ENCODE peak calls at places on chromosomes 2 and 18, in eight cellular contexts. One of them, this sample, is unnamed.

GRCh38 chr2:146363731-146364130 is 1481.1 kb upstream of the ACVR2A start:
- DNase-seq in left ventricle myocardium inferior: no peak
- DNase-seq in T-helper 9 cell: no peak
- DNase-seq in neural crest cell: no peak
- DNase-seq in non-pigmented ciliary epithelial cell: no peak
- DNase-seq in cardiac fibroblast: no peak
- DNase-seq in HCEC 1CT: peak; percentile 29
- DNase-seq in GM13976: no peak
- DNase-seq in this sample: no peak

GRCh38 chr2:28355521-28356094 is 37.0 kb upstream of the FOSL2 start:
- DNase-seq in HCEC 1CT: no peak
- DNase-seq in neural crest cell: no peak
- DNase-seq in T-helper 9 cell: no peak
- DNase-seq in GM13976: no peak
- DNase-seq in left ventricle myocardium inferior: peak; percentile 77
- DNase-seq in non-pigmented ciliary epithelial cell: no peak
- DNase-seq in cardiac fibroblast: peak; percentile 49
- DNase-seq in this sample: no peak

GRCh38 chr18:61388010-61388409 is 54.8 kb downstream of the CDH20 start:
- DNase-seq in T-helper 9 cell: no peak
- DNase-seq in left ventricle myocardium inferior: no peak
- DNase-seq in non-pigmented ciliary epithelial cell: no peak
- DNase-seq in HCEC 1CT: peak; percentile 12
- DNase-seq in GM13976: no peak
- DNase-seq in cardiac fibroblast: peak; percentile 38
- DNase-seq in neural crest cell: no peak
- DNase-seq in this sample: no peak

GRCh38 chr2:98343371-98343770 is 2.9 kb upstream of the CNGA3 start:
- DNase-seq in neural crest cell: no peak
- DNase-seq in cardiac fibroblast: no peak
- DNase-seq in left ventricle myocardium inferior: no peak
- DNase-seq in GM13976: no peak
- DNase-seq in T-helper 9 cell: no peak
- DNase-seq in non-pigmented ciliary epithelial cell: no peak
- DNase-seq in HCEC 1CT: no peak
- DNase-seq in this sample: no peak

GRCh38 chr2:96963316-96963715 is 23.1 kb downstream of the FAM178B start:
- DNase-seq in T-helper 9 cell: no peak
- DNase-seq in cardiac fibroblast: no peak
- DNase-seq in HCEC 1CT: no peak
- DNase-seq in GM13976: no peak
- DNase-seq in non-pigmented ciliary epithelial cell: no peak
- DNase-seq in left ventricle myocardium inferior: no peak
- DNase-seq in neural crest cell: no peak
- DNase-seq in this sample: no peak

GRCh38 chr2:64779117-64779690 is 125.5 kb upstream of the SERTAD2 start:
- DNase-seq in T-helper 9 cell: no peak
- DNase-seq in non-pigmented ciliary epithelial cell: no peak
- DNase-seq in GM13976: no peak
- DNase-seq in HCEC 1CT: peak; percentile 84
- DNase-seq in neural crest cell: no peak
- DNase-seq in cardiac fibroblast: peak; percentile 75
- DNase-seq in left ventricle myocardium inferior: no peak
- DNase-seq in this sample: no peak

GRCh38 chr2:237705225-237705524 is 77.8 kb downstream of the LRRFIP1 start:
- DNase-seq in left ventricle myocardium inferior: no peak
- DNase-seq in GM13976: no peak
- DNase-seq in non-pigmented ciliary epithelial cell: no peak
- DNase-seq in cardiac fibroblast: no peak
- DNase-seq in HCEC 1CT: no peak
- DNase-seq in T-helper 9 cell: no peak
- DNase-seq in neural crest cell: no peak
- DNase-seq in this sample: no peak

GRCh38 chr2:165563468-165564225 is 94.1 kb downstream of the CSRNP3 start:
- DNase-seq in left ventricle myocardium inferior: no peak
- DNase-seq in T-helper 9 cell: no peak
- DNase-seq in non-pigmented ciliary epithelial cell: no peak
- DNase-seq in cardiac fibroblast: no peak
- DNase-seq in HCEC 1CT: no peak
- DNase-seq in neural crest cell: no peak
- DNase-seq in GM13976: no peak
- DNase-seq in this sample: no peak

GRCh38 chr2:68099260-68099659 is 36.5 kb upstream of the C1D start:
- DNase-seq in neural crest cell: no peak
- DNase-seq in left ventricle myocardium inferior: no peak
- DNase-seq in HCEC 1CT: no peak
- DNase-seq in non-pigmented ciliary epithelial cell: no peak
- DNase-seq in cardiac fibroblast: no peak
- DNase-seq in T-helper 9 cell: no peak
- DNase-seq in GM13976: no peak
- DNase-seq in this sample: no peak

GRCh38 chr2:128396946-128397345 is 78.3 kb upstream of the HS6ST1 start:
- DNase-seq in left ventricle myocardium inferior: no peak
- DNase-seq in T-helper 9 cell: no peak
- DNase-seq in cardiac fibroblast: no peak
- DNase-seq in non-pigmented ciliary epithelial cell: no peak
- DNase-seq in HCEC 1CT: no peak
- DNase-seq in neural crest cell: no peak
- DNase-seq in GM13976: no peak
- DNase-seq in this sample: no peak

GRCh38 chr2:55901941-55902340 is 21.6 kb downstream of the EFEMP1 start:
- DNase-seq in non-pigmented ciliary epithelial cell: no peak
- DNase-seq in neural crest cell: no peak
- DNase-seq in GM13976: no peak
- DNase-seq in cardiac fibroblast: no peak
- DNase-seq in T-helper 9 cell: no peak
- DNase-seq in HCEC 1CT: no peak
- DNase-seq in left ventricle myocardium inferior: no peak
- DNase-seq in this sample: no peak

GRCh38 chr2:139160838-139161237 is 380.6 kb upstream of the NXPH2 start:
- DNase-seq in left ventricle myocardium inferior: no peak
- DNase-seq in non-pigmented ciliary epithelial cell: no peak
- DNase-seq in neural crest cell: no peak
- DNase-seq in HCEC 1CT: no peak
- DNase-seq in GM13976: no peak
- DNase-seq in cardiac fibroblast: no peak
- DNase-seq in T-helper 9 cell: no peak
- DNase-seq in this sample: no peak

GRCh38 chr18:61554117-61554776 is 221.0 kb downstream of the CDH20 start:
- DNase-seq in HCEC 1CT: no peak
- DNase-seq in GM13976: no peak
- DNase-seq in cardiac fibroblast: no peak
- DNase-seq in non-pigmented ciliary epithelial cell: no peak
- DNase-seq in T-helper 9 cell: no peak
- DNase-seq in left ventricle myocardium inferior: no peak
- DNase-seq in neural crest cell: no peak
- DNase-seq in this sample: no peak

GRCh38 chr2:68912732-68913131 is 40.0 kb downstream of the GKN2 start:
- DNase-seq in neural crest cell: no peak
- DNase-seq in cardiac fibroblast: no peak
- DNase-seq in non-pigmented ciliary epithelial cell: no peak
- DNase-seq in GM13976: no peak
- DNase-seq in T-helper 9 cell: no peak
- DNase-seq in left ventricle myocardium inferior: no peak
- DNase-seq in HCEC 1CT: no peak
- DNase-seq in this sample: no peak

GRCh38 chr2:175805442-175806114 is 196.5 kb downstream of the LNPK start:
- DNase-seq in T-helper 9 cell: no peak
- DNase-seq in HCEC 1CT: no peak
- DNase-seq in GM13976: no peak
- DNase-seq in cardiac fibroblast: peak; percentile 7
- DNase-seq in non-pigmented ciliary epithelial cell: no peak
- DNase-seq in left ventricle myocardium inferior: no peak
- DNase-seq in neural crest cell: no peak
- DNase-seq in this sample: no peak

GRCh38 chr2:56505885-56506284 is 322.1 kb downstream of the CCDC85A start:
- DNase-seq in GM13976: no peak
- DNase-seq in cardiac fibroblast: no peak
- DNase-seq in T-helper 9 cell: no peak
- DNase-seq in left ventricle myocardium inferior: no peak
- DNase-seq in neural crest cell: no peak
- DNase-seq in HCEC 1CT: peak; percentile 45
- DNase-seq in non-pigmented ciliary epithelial cell: no peak
- DNase-seq in this sample: no peak

GRCh38 chr18:1371724-1372123 is 467.1 kb downstream of the ADCYAP1 start:
- DNase-seq in T-helper 9 cell: no peak
- DNase-seq in GM13976: no peak
- DNase-seq in cardiac fibroblast: no peak
- DNase-seq in left ventricle myocardium inferior: no peak
- DNase-seq in non-pigmented ciliary epithelial cell: no peak
- DNase-seq in HCEC 1CT: no peak
- DNase-seq in neural crest cell: no peak
- DNase-seq in this sample: no peak

GRCh38 chr2:25419678-25420242 is 78.0 kb upstream of the DNMT3A start:
- DNase-seq in neural crest cell: no peak
- DNase-seq in left ventricle myocardium inferior: no peak
- DNase-seq in GM13976: peak; percentile 67
- DNase-seq in non-pigmented ciliary epithelial cell: no peak
- DNase-seq in cardiac fibroblast: no peak
- DNase-seq in T-helper 9 cell: no peak
- DNase-seq in HCEC 1CT: no peak
- DNase-seq in this sample: no peak